ENCODE peak calls at places on chromosomes 4 and X, in seven cellular contexts. W, V, H, S, R, B and J are unnamed samples.
A peak's percentile ranks its signal among the peaks of the same experiment; 100 is the strongest.

GRCh38 chrX:15694968-15695451 is 30.4 kb upstream of the CLTRN start:
- DNase-seq in B (no peak), W (no peak), R (peak; percentile 18), S (no peak), H (no peak), V (no peak), J (no peak)

GRCh38 chrX:46551494-46552128 is 6.4 kb upstream of the ZNF674 start:
- DNase-seq in V (peak; percentile 45), W (no peak), R (no peak), H (no peak), B (no peak), S (peak; percentile 78), J (no peak)

GRCh38 chrX:153396320-153397195 is 4.6 kb downstream of the PNMA6E start:
- DNase-seq in S (no peak), B (no peak), H (no peak), W (peak; percentile 61), R (no peak), V (no peak), J (no peak)

GRCh38 chrX:132331532-132331931 is 112.3 kb upstream of the RAP2C start:
- DNase-seq in B (no peak), S (no peak), H (no peak), V (no peak), R (no peak), W (no peak), J (no peak)

GRCh38 chrX:11427082-11428033 is 134.1 kb downstream of the AMELX start:
- DNase-seq in S (peak; percentile 54), R (peak; percentile 50), W (peak; percentile 78), B (no peak), V (peak; percentile 44), H (peak; percentile 62), J (peak; percentile 51)

GRCh38 chrX:47351706-47352105 is 18.7 kb upstream of the ZNF157 start:
- DNase-seq in W (no peak), B (no peak), R (no peak), H (no peak), S (peak; percentile 30), V (peak; percentile 9), J (no peak)

GRCh38 chr4:107760281-107760947 is 40.4 kb upstream of the PAPSS1 start:
- DNase-seq in R (no peak), V (peak; percentile 27), H (peak; percentile 12), S (peak; percentile 36), W (no peak), B (no peak), J (no peak)

GRCh38 chr4:46950826-46951225 is 41.8 kb upstream of the COX7B2 start:
- DNase-seq in R (no peak), W (no peak), S (no peak), B (no peak), V (no peak), H (no peak), J (no peak)

GRCh38 chr4:70992354-70992753 is 1.1 kb upstream of the DCK start:
- DNase-seq in R (no peak), V (no peak), W (no peak), S (no peak), B (no peak), H (no peak), J (no peak)

GRCh38 chr4:122775987-122776836 is 43.7 kb downstream of the BBS12 start:
- DNase-seq in R (no peak), S (no peak), W (no peak), H (no peak), V (no peak), B (no peak), J (no peak)

GRCh38 chrX:154013614-154014360 is 5.9 kb downstream of the IRAK1 start:
- DNase-seq in S (peak; percentile 36), H (peak; percentile 40), V (peak; percentile 31), W (peak; percentile 87), R (no peak), B (peak; percentile 25), J (no peak)

GRCh38 chr4:93814722-93815121 is 13.8 kb upstream of the ATOH1 start:
- DNase-seq in R (no peak), B (no peak), W (no peak), V (no peak), S (no peak), H (no peak), J (no peak)

GRCh38 chr4:121784975-121785374 is 16.1 kb upstream of the EXOSC9 start:
- DNase-seq in S (peak; percentile 98), W (no peak), V (peak; percentile 89), H (no peak), B (no peak), R (no peak), J (no peak)

GRCh38 chr4:7209699-7210098 is 17.4 kb downstream of the SORCS2 start:
- DNase-seq in S (peak; percentile 29), R (no peak), W (no peak), B (no peak), H (no peak), V (no peak), J (no peak)

GRCh38 chr4:2833671-2834000 is 10.0 kb upstream of the ADD1 start:
- DNase-seq in B (no peak), R (peak; percentile 12), S (no peak), V (no peak), H (no peak), W (no peak), J (peak; percentile 17)

GRCh38 chr4:148648599-148648998 is 206.4 kb upstream of the NR3C2 start:
- DNase-seq in W (no peak), R (no peak), V (no peak), H (no peak), B (no peak), S (no peak), J (no peak)

GRCh38 chr4:55729306-55730142 is 90.1 kb upstream of the EXOC1L start:
- DNase-seq in R (no peak), S (peak; percentile 16), V (no peak), H (no peak), W (no peak), B (no peak), J (no peak)

GRCh38 chrX:99653352-99653751 is 756.7 kb downstream of the PCDH19 start:
- DNase-seq in B (no peak), W (no peak), R (no peak), S (no peak), V (no peak), H (no peak), J (no peak)

GRCh38 chrX:41276661-41277506 is 57.1 kb upstream of the DDX3X start:
- DNase-seq in B (no peak), W (no peak), R (no peak), H (no peak), S (no peak), V (peak; percentile 16), J (no peak)

GRCh38 chr4:139403457-139403856 is 50.5 kb upstream of the RAB33B start:
- DNase-seq in H (no peak), V (no peak), S (peak; percentile 12), W (no peak), B (no peak), R (no peak), J (no peak)

GRCh38 chr4:8276358-8277240 is 7.0 kb downstream of the HTRA3 start:
- DNase-seq in W (peak; percentile 57), S (peak; percentile 66), V (peak; percentile 47), H (peak; percentile 80), R (peak; percentile 78), B (no peak), J (peak; percentile 37)

GRCh38 chr4:8163026-8163425 is 4.4 kb upstream of the ABLIM2 start:
- DNase-seq in W (peak; percentile 78), H (no peak), V (no peak), S (no peak), R (no peak), B (no peak), J (no peak)

GRCh38 chr4:10180603-10180926 is 64.0 kb upstream of the WDR1 start:
- DNase-seq in H (no peak), V (no peak), S (no peak), B (no peak), W (no peak), R (no peak), J (no peak)

GRCh38 chr4:8364141-8364540 is 76.4 kb downstream of the ACOX3 start:
- DNase-seq in B (no peak), H (no peak), V (no peak), R (no peak), S (no peak), W (no peak), J (no peak)

DNA sequence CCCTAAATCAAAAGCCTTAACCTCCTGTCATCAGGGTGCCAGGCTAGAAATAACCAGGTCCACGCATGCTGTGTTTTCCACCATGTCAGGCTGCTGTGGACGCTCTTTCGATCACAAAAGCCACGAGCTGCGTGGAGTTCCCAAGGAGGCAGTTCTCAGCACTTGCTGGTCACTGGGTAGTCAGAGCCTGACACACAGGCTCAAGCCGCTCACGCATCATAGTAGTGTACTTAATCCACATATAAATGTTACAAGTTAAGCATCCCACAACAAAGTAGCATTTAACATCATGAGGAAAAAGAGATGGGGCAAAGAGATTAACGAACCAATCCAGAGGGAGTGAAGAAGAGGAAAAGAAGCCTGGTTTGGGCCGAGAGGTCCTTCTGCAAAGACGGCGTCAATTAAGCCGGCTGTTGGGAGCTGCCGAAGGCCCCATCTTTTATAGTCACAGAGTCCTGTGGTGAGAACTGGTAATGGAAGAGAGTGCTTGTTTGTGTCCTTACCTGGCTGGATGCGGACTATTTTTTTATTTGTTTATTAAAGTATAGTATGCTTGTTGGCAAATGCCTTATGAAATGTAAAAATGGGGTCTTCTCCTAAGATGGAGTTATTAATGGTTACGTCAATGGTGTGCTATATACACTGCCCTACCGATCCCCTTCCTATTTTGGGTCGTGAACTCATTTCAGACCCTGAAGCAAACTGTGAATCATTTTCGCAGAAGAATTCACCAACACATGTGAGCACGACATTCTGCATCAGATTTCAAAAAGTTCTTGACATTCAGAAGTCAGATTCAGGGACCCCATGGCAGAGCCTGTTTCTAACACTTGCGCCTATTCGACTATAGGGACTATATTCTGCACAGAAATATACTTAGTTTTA is 675 bp downstream of the PRIMPOL start:
- DNase-seq in S (peak; percentile 45), V (peak; percentile 47), R (no peak), H (no peak), W (no peak), B (no peak), J (peak; percentile 53)
- TF ChIP-seq CTCF in S (no peak), V (no peak), R (no peak), H (no peak), W (no peak), B (no peak), J (no peak)

GRCh38 chrX:17563076-17563475 is 174.2 kb upstream of the SCML1 start:
- DNase-seq in V (no peak), S (no peak), W (no peak), R (no peak), H (no peak), B (no peak), J (no peak)
- H3K4me1 ChIP-seq in V (peaks cover 7% of the 10 kb centered on the region), S (peaks cover 18% of the 10 kb centered on the region), W (no peaks in the 10 kb centered on the region), R (peaks cover 14% of the 10 kb centered on the region), H (no peaks in the 10 kb centered on the region), B (no peaks in the 10 kb centered on the region), J (no peaks in the 10 kb centered on the region)

DNA sequence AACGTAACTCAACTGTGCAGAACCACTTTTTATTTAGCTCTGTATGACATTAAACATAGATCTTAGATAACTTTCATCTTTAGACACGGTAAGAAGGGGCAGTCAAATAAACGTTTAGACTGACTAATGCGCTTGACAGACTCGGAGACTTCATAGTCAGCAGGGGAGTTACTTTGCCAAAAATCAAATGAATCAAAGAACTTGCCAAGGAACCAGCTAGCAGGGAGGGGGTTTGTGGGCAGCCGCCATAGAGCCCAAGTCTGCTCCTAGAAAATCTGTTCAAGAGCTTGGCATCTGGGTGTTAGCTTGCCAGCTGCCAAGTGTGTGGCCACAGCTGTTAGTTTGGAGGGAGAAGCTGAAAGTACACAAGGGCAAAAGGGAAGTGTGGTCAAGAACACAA is 182.7 kb upstream of the GRID2 start:
- DNase-seq in B (no peak), S (peak; percentile 39), V (peak; percentile 75), R (no peak), W (no peak), H (no peak), J (no peak)
- H3K4me3 ChIP-seq in B (no peak overlapping the region), S (no peak overlapping the region), V (no peak overlapping the region), R (no peak overlapping the region), W (no peak overlapping the region), H (no peak overlapping the region), J (no peak overlapping the region)

GRCh38 chr4:32417113-32417704 is 1697.0 kb downstream of the PCDH7 start:
- DNase-seq in R (no peak), B (no peak), H (no peak), V (no peak), S (no peak), W (no peak), J (no peak)
- TF ChIP-seq CTCF in R (no peak), B (no peak), H (no peak), V (no peak), S (peak; percentile 22), W (no peak), J (no peak)